ENCODE peak calls at places on chromosomes 1 and 21, in seven cellular contexts. A, J, C, U, P, O and S are unnamed samples.

GRCh38 chr1:8423702-8424538 is 106.0 kb downstream of the SLC45A1 start:
- DNase-seq in A (peak; percentile 76), J (peak; percentile 54), C (peak; percentile 48), U (peak; percentile 19), P (no peak), O (peak; percentile 3), S (peak; percentile 62)

GRCh38 chr1:93061895-93062792 is 16.9 kb upstream of the MTF2 start:
- DNase-seq in A (no peak), J (no peak), C (peak; percentile 49), U (no peak), P (peak; percentile 49), O (peak; percentile 36), S (peak; percentile 41)

GRCh38 chr1:217389895-217390294 is 241.0 kb downstream of the GPATCH2 start:
- DNase-seq in A (no peak), J (no peak), C (no peak), U (no peak), P (no peak), O (no peak), S (no peak)

GRCh38 chr21:33078907-33079582 is 9.1 kb downstream of the OLIG1 start:
- DNase-seq in A (no peak), J (no peak), C (no peak), U (no peak), P (no peak), O (no peak), S (no peak)

GRCh38 chr1:44323952-44324351 is 31.1 kb downstream of the ERI3 start:
- DNase-seq in A (no peak), J (no peak), C (no peak), U (no peak), P (no peak), O (no peak), S (no peak)

GRCh38 chr1:20981903-20982695 is 194.6 kb downstream of the EIF4G3 start:
- DNase-seq in A (no peak), J (no peak), C (no peak), U (no peak), P (no peak), O (peak; percentile 9), S (no peak)

GRCh38 chr21:31520506-31521163 is 138.9 kb upstream of the SOD1 start:
- DNase-seq in A (no peak), J (no peak), C (no peak), U (peak; percentile 73), P (no peak), O (no peak), S (no peak)

GRCh38 chr1:116763116-116763786 is 9.0 kb downstream of the CD2 start:
- DNase-seq in A (no peak), J (no peak), C (peak; percentile 78), U (no peak), P (peak; percentile 46), O (no peak), S (no peak)

GRCh38 chr1:151773698-151774097 is 10.4 kb upstream of the MRPL9 start:
- DNase-seq in A (no peak), J (no peak), C (no peak), U (no peak), P (no peak), O (no peak), S (no peak)

GRCh38 chr1:92310185-92310597 is 11.3 kb downstream of the RPAP2 start:
- DNase-seq in A (no peak), J (no peak), C (peak; percentile 44), U (peak; percentile 21), P (peak; percentile 32), O (no peak), S (peak; percentile 12)

GRCh38 chr1:231362325-231362724 is 24.2 kb downstream of the SPRTN start:
- DNase-seq in A (no peak), J (no peak), C (no peak), U (no peak), P (no peak), O (no peak), S (no peak)

GRCh38 chr1:173570370-173571030 is 32.4 kb downstream of the SLC9C2 start:
- DNase-seq in A (no peak), J (no peak), C (no peak), U (no peak), P (no peak), O (no peak), S (no peak)

GRCh38 chr1:210332233-210332632 is 3.5 kb downstream of the HHAT start:
- DNase-seq in A (no peak), J (no peak), C (peak; percentile 72), U (no peak), P (no peak), O (no peak), S (no peak)

GRCh38 chr1:37932759-37933158 is 14.1 kb downstream of the INPP5B start:
- DNase-seq in A (no peak), J (no peak), C (no peak), U (no peak), P (no peak), O (no peak), S (no peak)

GRCh38 chr1:35675773-35676172 is 34.4 kb upstream of the PSMB2 start:
- DNase-seq in A (no peak), J (no peak), C (no peak), U (no peak), P (no peak), O (no peak), S (no peak)

GRCh38 chr1:29706936-29707335 is 470.6 kb downstream of the PTPRU start:
- DNase-seq in A (no peak), J (peak; percentile 52), C (no peak), U (peak; percentile 70), P (no peak), O (no peak), S (no peak)

GRCh38 chr1:93605812-93606512 is 75.7 kb downstream of the BCAR3 start:
- DNase-seq in A (no peak), J (no peak), C (no peak), U (no peak), P (no peak), O (peak; percentile 80), S (no peak)

GRCh38 chr1:165290143-165290542 is 66.4 kb downstream of the LMX1A start:
- DNase-seq in A (no peak), J (no peak), C (no peak), U (no peak), P (no peak), O (no peak), S (no peak)

GRCh38 chr1:56797079-56797685 is 22.0 kb downstream of the FYB2 start:
- DNase-seq in A (peak; percentile 73), J (no peak), C (no peak), U (no peak), P (no peak), O (no peak), S (no peak)

GRCh38 chr1:117161887-117162286 is 40.3 kb upstream of the TRIM45 start:
- DNase-seq in A (no peak), J (no peak), C (no peak), U (no peak), P (no peak), O (no peak), S (no peak)